ENCODE peak calls at places on chromosomes 5 and 9, in six cellular contexts. One of them, this sample, is unnamed.

GRCh38 chr9:13388157-13388556 is 108.7 kb upstream of the MPDZ start:
- DNase-seq in MCF 10A: no peak
- DNase-seq in T-helper 2 cell: no peak
- DNase-seq in CD4-positive, alpha-beta T cell: no peak
- DNase-seq in HTR-8/SVneo: no peak
- DNase-seq in upper lobe of right lung: no peak
- DNase-seq in this sample: no peak

GRCh38 chr5:59042683-59043082 is 459.8 kb downstream of the RAB3C start:
- DNase-seq in MCF 10A: no peak
- DNase-seq in T-helper 2 cell: no peak
- DNase-seq in CD4-positive, alpha-beta T cell: no peak
- DNase-seq in HTR-8/SVneo: no peak
- DNase-seq in upper lobe of right lung: no peak
- DNase-seq in this sample: peak; percentile 67

GRCh38 chr5:156641690-156642089 is 208.4 kb upstream of the PPP1R2B start:
- DNase-seq in MCF 10A: no peak
- DNase-seq in T-helper 2 cell: no peak
- DNase-seq in CD4-positive, alpha-beta T cell: no peak
- DNase-seq in HTR-8/SVneo: no peak
- DNase-seq in upper lobe of right lung: no peak
- DNase-seq in this sample: no peak

GRCh38 chr5:174801798-174802197 is 77.4 kb downstream of the MSX2 start:
- DNase-seq in MCF 10A: no peak
- DNase-seq in T-helper 2 cell: no peak
- DNase-seq in CD4-positive, alpha-beta T cell: no peak
- DNase-seq in HTR-8/SVneo: no peak
- DNase-seq in upper lobe of right lung: no peak
- DNase-seq in this sample: no peak

GRCh38 chr5:147565524-147565923 is 55.7 kb upstream of the DPYSL3 start:
- DNase-seq in MCF 10A: peak; percentile 43
- DNase-seq in T-helper 2 cell: no peak
- DNase-seq in CD4-positive, alpha-beta T cell: no peak
- DNase-seq in HTR-8/SVneo: peak; percentile 10
- DNase-seq in upper lobe of right lung: no peak
- DNase-seq in this sample: no peak

GRCh38 chr5:72134226-72134625 is 27.0 kb downstream of the MAP1B start:
- DNase-seq in MCF 10A: no peak
- DNase-seq in T-helper 2 cell: no peak
- DNase-seq in CD4-positive, alpha-beta T cell: no peak
- DNase-seq in HTR-8/SVneo: no peak
- DNase-seq in upper lobe of right lung: no peak
- DNase-seq in this sample: no peak

GRCh38 chr9:9004844-9005243 is 1205.3 kb upstream of the DMAC1 start:
- DNase-seq in MCF 10A: no peak
- DNase-seq in T-helper 2 cell: no peak
- DNase-seq in CD4-positive, alpha-beta T cell: no peak
- DNase-seq in HTR-8/SVneo: no peak
- DNase-seq in upper lobe of right lung: no peak
- DNase-seq in this sample: no peak

GRCh38 chr9:123445981-123446610 is 90.1 kb downstream of the CRB2 start:
- DNase-seq in MCF 10A: peak; percentile 23
- DNase-seq in T-helper 2 cell: no peak
- DNase-seq in CD4-positive, alpha-beta T cell: peak; percentile 24
- DNase-seq in HTR-8/SVneo: peak; percentile 57
- DNase-seq in upper lobe of right lung: peak; percentile 20
- DNase-seq in this sample: peak; percentile 36

GRCh38 chr5:14453486-14453885 is 128.1 kb upstream of the OTULINL start:
- DNase-seq in MCF 10A: no peak
- DNase-seq in T-helper 2 cell: no peak
- DNase-seq in CD4-positive, alpha-beta T cell: no peak
- DNase-seq in HTR-8/SVneo: no peak
- DNase-seq in upper lobe of right lung: no peak
- DNase-seq in this sample: no peak

GRCh38 chr9:135174269-135174668 is 86.8 kb downstream of the OLFM1 start:
- DNase-seq in MCF 10A: no peak
- DNase-seq in T-helper 2 cell: no peak
- DNase-seq in CD4-positive, alpha-beta T cell: no peak
- DNase-seq in HTR-8/SVneo: no peak
- DNase-seq in upper lobe of right lung: no peak
- DNase-seq in this sample: no peak

GRCh38 chr5:669842-670395 is 23.2 kb downstream of the TPPP start:
- DNase-seq in MCF 10A: no peak
- DNase-seq in T-helper 2 cell: no peak
- DNase-seq in CD4-positive, alpha-beta T cell: no peak
- DNase-seq in HTR-8/SVneo: no peak
- DNase-seq in upper lobe of right lung: peak; percentile 61
- DNase-seq in this sample: peak; percentile 54

GRCh38 chr5:83972909-83973308 is 252.3 kb upstream of the HAPLN1 start:
- DNase-seq in MCF 10A: no peak
- DNase-seq in T-helper 2 cell: no peak
- DNase-seq in CD4-positive, alpha-beta T cell: no peak
- DNase-seq in HTR-8/SVneo: no peak
- DNase-seq in upper lobe of right lung: no peak
- DNase-seq in this sample: no peak

GRCh38 chr5:9362600-9362999 is 183.3 kb downstream of the SEMA5A start:
- DNase-seq in MCF 10A: no peak
- DNase-seq in T-helper 2 cell: peak; percentile 62
- DNase-seq in CD4-positive, alpha-beta T cell: no peak
- DNase-seq in HTR-8/SVneo: no peak
- DNase-seq in upper lobe of right lung: no peak
- DNase-seq in this sample: no peak

GRCh38 chr5:105836906-105837305 is 1833.8 kb downstream of the EFNA5 start:
- DNase-seq in MCF 10A: no peak
- DNase-seq in T-helper 2 cell: no peak
- DNase-seq in CD4-positive, alpha-beta T cell: no peak
- DNase-seq in HTR-8/SVneo: no peak
- DNase-seq in upper lobe of right lung: no peak
- DNase-seq in this sample: no peak

GRCh38 chr5:174459071-174459702 is 265.2 kb upstream of the MSX2 start:
- DNase-seq in MCF 10A: peak; percentile 53
- DNase-seq in T-helper 2 cell: no peak
- DNase-seq in CD4-positive, alpha-beta T cell: no peak
- DNase-seq in HTR-8/SVneo: no peak
- DNase-seq in upper lobe of right lung: no peak
- DNase-seq in this sample: no peak

GRCh38 chr5:131079232-131079631 is 85.8 kb downstream of the HINT1 start:
- DNase-seq in MCF 10A: no peak
- DNase-seq in T-helper 2 cell: no peak
- DNase-seq in CD4-positive, alpha-beta T cell: no peak
- DNase-seq in HTR-8/SVneo: no peak
- DNase-seq in upper lobe of right lung: no peak
- DNase-seq in this sample: no peak